ENCODE peak calls at places on chromosomes 2 and 18, in seven cellular contexts. W is activated CD4-positive, alpha-beta T cell treated with anti-CD3 and anti-CD28 coated beads, Interleukin-2, amount 50 U/mL, for 24 hours; E is frontal cortex; A is iris pigment epithelial cell; B is coronary artery; P is IMR-90; M is fibroblast of gingiva. R is an unnamed sample.

GRCh38 chr2:156110890-156111289 is 221.6 kb downstream of the NR4A2 start:
- DNase-seq in M (no peak), W (no peak), P (no peak), B (no peak), E (no peak), A (no peak), R (no peak)

GRCh38 chr18:46322411-46322891 is 218.3 kb downstream of the HAUS1 start:
- DNase-seq in M (no peak), W (no peak), B (no peak), E (no peak), P (no peak), A (no peak), R (no peak)

GRCh38 chr2:28869494-28870145 is 489 bp downstream of the TRMT61B start:
- DNase-seq in P (no peak), M (no peak), W (no peak), E (no peak), B (no peak), A (peak), R (no peak)

GRCh38 chr2:225737556-225737955 is 338.0 kb downstream of the NYAP2 start:
- DNase-seq in P (peak), A (peak), B (no peak), W (no peak), E (no peak), M (no peak), R (no peak)

GRCh38 chr2:26786207-26787023 is 559 bp downstream of the CENPA start:
- DNase-seq in M (no peak), A (no peak), B (no peak), W (no peak), E (no peak), P (no peak), R (no peak)

GRCh38 chr2:19021100-19021476 is 337.3 kb downstream of the OSR1 start:
- DNase-seq in P (peak), W (no peak), B (no peak), M (peak), A (peak), E (no peak), R (no peak)

GRCh38 chr2:110770696-110771425 is 38.5 kb downstream of the ACOXL start:
- DNase-seq in A (peak), B (no peak), W (no peak), M (peak), E (no peak), P (peak), R (no peak)

GRCh38 chr2:112493858-112494648 is 12.1 kb downstream of the TTL start:
- DNase-seq in A (peak), E (no peak), W (no peak), M (peak), B (no peak), P (peak), R (no peak)

GRCh38 chr2:193963472-193964119 is 1693.4 kb upstream of the SLC39A10 start:
- DNase-seq in E (no peak), A (peak), W (no peak), P (no peak), M (no peak), B (no peak), R (no peak)

GRCh38 chr2:39099311-39099710 is 21.5 kb downstream of the SOS1 start:
- DNase-seq in W (no peak), P (no peak), E (no peak), A (no peak), B (no peak), M (no peak), R (no peak)

GRCh38 chr2:32925976-32926707 is 20.6 kb upstream of the LTBP1 start:
- DNase-seq in B (no peak), M (no peak), W (no peak), P (no peak), E (no peak), A (no peak), R (no peak)

GRCh38 chr2:226154610-226155009 is 645.0 kb downstream of the IRS1 start:
- DNase-seq in A (no peak), M (no peak), B (no peak), W (no peak), P (no peak), E (no peak), R (no peak)

GRCh38 chr2:235044501-235045271 is 92.9 kb downstream of the SH3BP4 start:
- DNase-seq in W (no peak), A (no peak), B (peak), P (no peak), E (no peak), M (no peak), R (no peak)

GRCh38 chr2:204108874-204109295 is 172.3 kb downstream of the ICOS start:
- DNase-seq in E (no peak), P (no peak), A (no peak), M (no peak), W (no peak), B (no peak), R (no peak)